ENCODE peak calls at places on chromosome 3, in five cellular contexts. S is OCI-LY7, Z is AG04450, R is PC-3, U is AG09309. N is an unnamed sample.

GRCh38 chr3:171458056-171458856 is 1.9 kb downstream of the TNIK start:
- DNase-seq in S (no peak), Z (no peak), R (no peak), U (no peak), N (no peak)

GRCh38 chr3:46517016-46517770 is 19.4 kb downstream of the RTP3 start:
- DNase-seq in S (no peak), Z (no peak), R (peak), U (peak), N (no peak)

GRCh38 chr3:23966308-23966707 is 21.2 kb downstream of the NR1D2 start:
- DNase-seq in S (no peak), Z (no peak), R (no peak), U (no peak), N (no peak)

GRCh38 chr3:71779674-71780377 is 5.1 kb downstream of the PROK2 start:
- DNase-seq in S (no peak), Z (no peak), R (no peak), U (no peak), N (no peak)

GRCh38 chr3:52925405-52926313 is 28.3 kb upstream of the STIMATE start:
- DNase-seq in S (no peak), Z (no peak), R (no peak), U (no peak), N (no peak)

GRCh38 chr3:48125026-48125704 is 63.1 kb downstream of the CDC25A start:
- DNase-seq in S (no peak), Z (peak), R (no peak), U (peak), N (no peak)

GRCh38 chr3:149332227-149332765 is 1.1 kb downstream of the TM4SF18 start:
- DNase-seq in S (no peak), Z (no peak), R (no peak), U (no peak), N (no peak)

GRCh38 chr3:129942296-129942695 is 32.2 kb upstream of the TRH start:
- DNase-seq in S (peak), Z (peak), R (peak), U (no peak), N (peak)

GRCh38 chr3:173583496-173583895 is 186.0 kb downstream of the NLGN1 start:
- DNase-seq in S (no peak), Z (no peak), R (no peak), U (no peak), N (no peak)

GRCh38 chr3:156291269-156292123 is 171.1 kb downstream of the KCNAB1 start:
- DNase-seq in S (no peak), Z (no peak), R (no peak), U (no peak), N (no peak)

GRCh38 chr3:72343078-72343477 is 505.2 kb downstream of the SHQ1 start:
- DNase-seq in S (no peak), Z (no peak), R (peak), U (peak), N (no peak)

GRCh38 chr3:29486087-29486486 is 205.2 kb downstream of the RBMS3 start:
- DNase-seq in S (no peak), Z (peak), R (peak), U (peak), N (no peak)

GRCh38 chr3:56342475-56342874 is 125.8 kb downstream of the ERC2 start:
- DNase-seq in S (no peak), Z (no peak), R (no peak), U (no peak), N (no peak)

GRCh38 chr3:46607603-46608028 is 4.7 kb upstream of the FAM240A start:
- DNase-seq in S (no peak), Z (no peak), R (peak), U (no peak), N (no peak)

GRCh38 chr3:39144095-39144747 is 9.2 kb downstream of the CSRNP1 start:
- DNase-seq in S (no peak), Z (no peak), R (peak), U (no peak), N (no peak)

GRCh38 chr3:141305436-141305835 is 62.9 kb upstream of the ZBTB38 start:
- DNase-seq in S (no peak), Z (no peak), R (peak), U (peak), N (no peak)
- TF ChIP-seq CTCF in S (no peak), Z (peak), R (no peak), U (peak), N (peak)

DNA sequence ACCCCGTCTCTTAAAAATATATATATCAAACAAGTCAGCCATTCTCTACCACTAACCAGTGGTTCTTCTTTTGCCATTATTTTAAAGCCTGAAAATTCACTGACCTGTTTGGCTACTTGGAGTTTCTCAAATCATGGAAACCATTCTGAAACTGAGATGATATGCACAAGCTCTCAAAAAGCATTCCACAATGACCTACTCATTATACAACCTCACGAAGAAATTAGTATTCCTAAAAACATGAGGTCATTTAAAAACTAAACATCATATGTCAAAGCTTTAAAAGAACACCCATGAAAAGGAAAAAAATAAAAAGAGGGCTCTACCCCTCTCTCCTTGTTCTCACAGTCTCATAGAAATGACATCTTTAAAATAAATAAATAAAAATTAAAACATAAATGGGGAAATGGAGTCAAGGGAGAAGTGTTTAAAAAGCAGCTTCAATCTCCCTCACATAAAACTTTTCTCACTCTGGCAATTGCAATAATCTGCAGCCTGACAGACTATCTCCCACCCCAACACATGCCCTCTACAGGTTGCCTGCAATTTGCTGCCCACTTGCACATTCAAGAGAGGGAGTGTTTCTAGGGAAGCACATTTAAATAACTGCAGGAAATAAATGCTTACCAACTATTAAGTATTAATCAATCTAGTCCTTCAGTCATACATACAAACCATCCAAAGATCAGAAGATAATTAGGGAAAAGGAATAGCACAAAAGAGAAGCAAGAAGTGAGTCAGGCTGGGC is 73.3 kb downstream of the TRANK1 start:
- DNase-seq in S (no peak), Z (no peak), R (no peak), U (no peak), N (no peak)
- TF ChIP-seq CTCF in S (peak), Z (peak), R (peak), U (no peak), N (peak)

DNA sequence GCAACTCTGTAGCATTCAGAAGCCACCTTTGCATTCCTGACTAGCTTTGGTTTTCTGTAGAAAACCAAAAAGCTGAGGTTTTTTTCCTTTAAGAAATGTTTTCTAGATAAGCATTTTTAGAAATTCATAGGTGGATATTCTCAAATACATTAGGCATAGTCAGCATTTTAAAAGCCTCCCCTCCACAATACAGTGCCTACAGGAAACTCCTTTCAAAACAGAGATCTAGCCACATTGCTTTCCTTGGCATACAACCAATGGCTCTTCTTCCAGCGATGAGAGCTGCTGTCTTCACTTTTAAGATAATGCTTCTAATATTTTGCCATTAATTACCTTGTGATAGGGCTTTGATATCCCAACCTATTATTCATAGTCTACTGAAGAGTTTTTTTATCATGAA is 14.3 kb downstream of the PSMD6 start:
- DNase-seq in S (no peak), Z (no peak), R (no peak), U (no peak), N (no peak)
- TF ChIP-seq CTCF in S (no peak), Z (no peak), R (no peak), U (no peak), N (no peak)

DNA sequence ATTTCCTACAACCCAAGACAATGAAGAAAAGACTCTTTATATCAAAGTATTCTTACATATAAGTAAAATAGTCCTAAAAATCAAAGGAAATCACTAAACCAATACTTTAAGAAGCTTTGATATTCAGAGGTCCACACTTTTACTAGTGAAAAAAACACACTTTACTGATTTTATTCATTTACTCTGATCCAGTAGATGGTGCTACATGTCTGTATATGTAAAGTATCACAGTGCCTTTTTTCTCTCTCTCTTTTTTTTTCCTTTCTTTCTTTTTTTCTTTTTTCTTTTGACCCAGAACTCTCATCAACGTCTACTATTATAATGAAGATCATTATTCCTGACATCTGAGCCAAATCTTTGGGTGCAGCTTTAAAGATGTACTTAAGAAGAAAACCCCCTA is 10.8 kb upstream of the CCDC39 start:
- DNase-seq in S (no peak), Z (no peak), R (peak), U (no peak), N (no peak)
- TF ChIP-seq CTCF in S (peak), Z (no peak), R (peak), U (no peak), N (no peak)

DNA sequence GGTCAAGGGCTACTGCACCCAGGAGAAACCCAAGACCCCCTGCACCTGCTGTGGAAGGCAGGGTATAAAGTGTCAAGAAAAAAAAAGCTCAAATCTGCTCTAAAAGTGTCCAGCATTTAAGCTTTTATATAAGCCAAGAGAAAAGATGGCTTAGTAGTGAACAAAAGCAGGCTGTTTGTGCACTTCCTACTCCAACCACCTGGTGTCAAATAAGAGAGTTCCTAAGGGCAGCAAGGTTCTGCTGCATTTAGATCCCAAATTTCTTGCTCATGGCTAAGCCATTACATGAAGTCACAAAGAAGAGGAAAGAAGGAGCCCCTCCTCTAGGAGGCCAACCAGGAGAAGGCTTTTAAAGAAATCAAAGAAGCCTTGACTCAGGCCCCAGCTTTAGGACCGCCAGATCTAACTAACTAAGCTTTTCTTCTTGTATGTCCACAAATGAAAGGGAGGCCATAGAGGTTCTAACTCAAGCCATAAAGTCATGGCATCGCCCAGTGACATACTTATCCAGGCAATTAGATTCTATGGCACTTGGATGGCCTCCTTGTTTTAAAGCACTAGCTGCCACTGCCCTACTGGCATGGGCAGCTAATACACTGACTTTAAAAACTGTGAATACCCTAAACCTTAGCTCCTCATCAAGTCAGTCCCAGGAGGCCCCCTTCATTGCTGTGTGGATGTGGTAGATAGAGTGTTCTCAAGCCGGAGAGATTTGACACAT is 17.1 kb downstream of the CCR4 start:
- DNase-seq in S (no peak), Z (no peak), R (no peak), U (no peak), N (no peak)
- TF ChIP-seq CTCF in S (no peak), Z (no peak), R (peak), U (no peak), N (no peak)

N was measured in GM13977.